ENCODE peak calls at places on chromosomes 2 and 18, in four cellular contexts. A is GM12878, J is K562, X is HepG2. U is an unnamed sample.

GRCh38 chr2:149104221-149104620 is 65.7 kb downstream of the LYPD6B start:
- DNase-seq in A (no peak), J (no peak), X (no peak), U (no peak)

GRCh38 chr2:126761981-126762878 is 106.3 kb downstream of the GYPC start:
- DNase-seq in A (no peak), J (no peak), X (no peak), U (no peak)

GRCh38 chr2:54955674-54956391 is 94.4 kb downstream of the RTN4 start:
- DNase-seq in A (no peak), J (peak), X (peak), U (no peak)

GRCh38 chr2:239599299-239599698 is 198.5 kb upstream of the HDAC4 start:
- DNase-seq in A (no peak), J (no peak), X (no peak), U (no peak)

GRCh38 chr2:80643598-80643997 is 339.0 kb upstream of the LRRTM1 start:
- DNase-seq in A (no peak), J (no peak), X (no peak), U (no peak)

GRCh38 chr2:3597567-3597966 is 2.7 kb downstream of the COLEC11 start:
- DNase-seq in A (no peak), J (no peak), X (no peak), U (no peak)

GRCh38 chr2:84958135-84959044 is 12.6 kb upstream of the KCMF1 start:
- DNase-seq in A (no peak), J (no peak), X (peak), U (no peak)

GRCh38 chr2:37011126-37011525 is 44.8 kb upstream of the STRN start:
- DNase-seq in A (peak), J (no peak), X (no peak), U (no peak)

GRCh38 chr2:20120569-20121416 is 69.4 kb upstream of the LAPTM4A start:
- DNase-seq in A (no peak), J (no peak), X (no peak), U (no peak)

GRCh38 chr2:104788721-104789446 is 65.0 kb upstream of the POU3F3 start:
- DNase-seq in A (no peak), J (no peak), X (no peak), U (no peak)

GRCh38 chr2:232636788-232637420 is 3.5 kb downstream of the EFHD1 start:
- DNase-seq in A (no peak), J (no peak), X (no peak), U (no peak)

GRCh38 chr2:239692348-239692747 is 291.5 kb upstream of the HDAC4 start:
- DNase-seq in A (no peak), J (no peak), X (no peak), U (no peak)

GRCh38 chr2:26018184-26018716 is 15.6 kb upstream of the RAB10 start:
- DNase-seq in A (no peak), J (peak), X (peak), U (peak)

GRCh38 chr18:56315363-56315762 is 323.0 kb downstream of the TXNL1 start:
- DNase-seq in A (no peak), J (no peak), X (no peak), U (no peak)

GRCh38 chr2:100643906-100644501 is 81.2 kb downstream of the PDCL3 start:
- DNase-seq in A (no peak), J (no peak), X (no peak), U (no peak)

GRCh38 chr2:88254437-88255081 is 84.4 kb downstream of the THNSL2 start:
- DNase-seq in A (no peak), J (no peak), X (no peak), U (no peak)

GRCh38 chr2:11203480-11203879 is 48.2 kb downstream of the SLC66A3 start:
- DNase-seq in A (peak), J (no peak), X (no peak), U (no peak)

GRCh38 chr2:101150306-101151140 is 659 bp downstream of the TBC1D8 start:
- DNase-seq in A (no peak), J (peak), X (no peak), U (peak)

GRCh38 chr2:240919161-240919781 is 13.1 kb downstream of the CROCC2 start:
- DNase-seq in A (no peak), J (no peak), X (no peak), U (peak)

GRCh38 chr2:192072261-192072660 is 122.5 kb downstream of the TMEFF2 start:
- DNase-seq in A (no peak), J (no peak), X (no peak), U (no peak)

GRCh38 chr2:164620873-164621760 is at the start of gene GRB14:
- DNase-seq in A (no peak), J (no peak), X (peak), U (peak)

GRCh38 chr18:28792404-28793103 is 615.6 kb upstream of the CDH2 start:
- DNase-seq in A (no peak), J (no peak), X (no peak), U (no peak)

GRCh38 chr2:20573611-20574422 is 77.1 kb downstream of the HS1BP3 start:
- DNase-seq in A (no peak), J (no peak), X (no peak), U (no peak)

GRCh38 chr2:144268036-144268678 is 251.8 kb downstream of the ZEB2 start:
- DNase-seq in A (no peak), J (no peak), X (no peak), U (no peak)

GRCh38 chr2:156132941-156133340 is 199.6 kb downstream of the NR4A2 start:
- DNase-seq in A (no peak), J (no peak), X (no peak), U (no peak)

GRCh38 chr2:234162876-234163275 is 112.4 kb downstream of the SPP2 start:
- DNase-seq in A (no peak), J (no peak), X (no peak), U (no peak)

DNA sequence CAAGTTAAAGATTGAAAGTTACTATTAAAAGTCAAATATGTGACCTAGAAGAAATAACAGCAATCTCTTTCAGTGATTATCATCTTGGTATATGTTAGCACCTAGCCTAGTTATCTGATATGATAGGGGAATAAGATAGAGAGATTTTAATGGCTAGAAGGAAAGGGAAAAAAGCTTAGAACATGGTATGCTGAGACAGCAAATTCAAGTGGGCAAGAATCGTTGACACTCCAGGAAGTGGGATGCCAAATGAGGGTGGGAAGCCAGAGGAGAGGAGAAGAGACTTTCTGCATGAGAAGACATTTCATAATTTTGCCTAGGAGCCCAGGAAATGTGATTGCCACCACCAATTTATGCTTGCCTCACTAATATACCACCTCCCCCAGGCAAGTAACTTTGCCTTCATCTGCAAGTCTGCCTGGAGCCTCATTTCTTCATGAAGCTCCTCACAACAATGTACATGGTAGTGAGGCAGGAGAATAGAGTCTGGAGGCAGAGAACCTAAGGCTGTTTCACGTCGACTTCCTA is 504.9 kb downstream of the TNS1 start:
- DNase-seq in A (no peak), J (no peak), X (no peak), U (no peak)
- H3K4me3 ChIP-seq in A (no peak), J (no peak), X (no peak), U (no peak)

GRCh38 chr18:13514558-13514957 is 211.8 kb downstream of the FAM210A start:
- DNase-seq in A (no peak), J (no peak), X (no peak), U (no peak)

GRCh38 chr18:13511961-13512572 is 214.3 kb downstream of the FAM210A start:
- DNase-seq in A (no peak), J (no peak), X (no peak), U (no peak)

GRCh38 chr18:13513481-13513880 is 212.9 kb downstream of the FAM210A start:
- DNase-seq in A (no peak), J (no peak), X (no peak), U (no peak)

GRCh38 chr18:13510594-13510993 is 215.8 kb downstream of the FAM210A start:
- DNase-seq in A (no peak), J (no peak), X (no peak), U (no peak)

GRCh38 chr18:13513015-13513414 is 213.3 kb downstream of the FAM210A start:
- DNase-seq in A (no peak), J (no peak), X (peak), U (peak)
- TF ChIP-seq SMC3 in A (no peak), J (no peak), X (no peak), U (no peak)

GRCh38 chr2:74471332-74472065 is 981 bp downstream of the MRPL53 start:
- DNase-seq in A (no peak), J (no peak), X (no peak), U (no peak)
- TF ChIP-seq ZBTB33 in A (no peak), J (no peak), X (no peak), U (no peak)

GRCh38 chr18:50313873-50314460 is 26.5 kb upstream of the CXXC1 start:
- DNase-seq in A (no peak), J (no peak), X (no peak), U (no peak)
- H3K4me3 ChIP-seq in A (no peak), J (no peak), X (no peak), U (no peak)

GRCh38 chr2:46818141-46818552 is 97.5 kb downstream of the MCFD2 start:
- DNase-seq in A (no peak), J (no peak), X (no peak), U (no peak)
- TF ChIP-seq SMC3 in A (no peak), J (no peak), X (no peak), U (no peak)

GRCh38 chr2:176656776-176657140 is 387.5 kb downstream of the MTX2 start:
- DNase-seq in A (no peak), J (no peak), X (no peak), U (no peak)

GRCh38 chr2:176652300-176653182 is 383.3 kb downstream of the MTX2 start:
- DNase-seq in A (no peak), J (peak), X (peak), U (peak)

GRCh38 chr2:176656055-176656775 is 387.0 kb downstream of the MTX2 start:
- DNase-seq in A (no peak), J (no peak), X (no peak), U (no peak)

GRCh38 chr2:176650811-176651559 is 381.7 kb downstream of the MTX2 start:
- DNase-seq in A (no peak), J (no peak), X (no peak), U (no peak)

GRCh38 chr2:176653856-176654443 is 384.7 kb downstream of the MTX2 start:
- DNase-seq in A (no peak), J (peak), X (peak), U (peak)
- TF ChIP-seq ZBTB33 in A (no peak), J (no peak), X (no peak), U (no peak)

DNA sequence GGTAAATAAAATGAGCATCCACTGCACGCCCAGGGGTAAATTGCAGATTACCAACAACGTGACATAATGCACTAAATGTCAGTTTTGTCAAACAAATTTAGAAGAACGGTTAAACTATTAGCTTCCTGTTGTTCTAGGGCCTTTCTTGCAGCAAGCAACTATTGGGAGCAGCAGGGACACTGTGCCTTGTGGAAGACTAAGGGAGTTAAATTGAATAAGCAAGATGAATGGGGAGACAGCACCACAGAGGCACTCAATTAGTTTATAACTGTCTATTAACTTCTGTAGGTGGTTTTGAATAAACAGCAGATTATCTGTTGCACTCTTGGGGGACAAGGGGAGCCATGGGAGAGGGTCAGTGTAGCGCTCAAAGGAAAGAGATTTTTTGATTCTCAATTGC is 391.0 kb upstream of the RAB12 start:
- DNase-seq in A (no peak), J (no peak), X (no peak), U (no peak)
- H3K4me3 ChIP-seq in A (no peak), J (no peak), X (no peak), U (no peak)

GRCh38 chr2:64845273-64845905 is 143.8 kb upstream of the SLC1A4 start:
- DNase-seq in A (no peak), J (no peak), X (no peak), U (no peak)
- TF ChIP-seq SMC3 in A (no peak), J (no peak), X (no peak), U (no peak)